ENCODE peak calls at places on chromosomes 3 and 15, in six cellular contexts. W is H9, A is mesenchymal stem cell, S is H1, U is neuronal stem cell, C is trophoblast cell. J is an unnamed sample.

GRCh38 chr3:150286390-150287147 is 121.5 kb upstream of the TSC22D2 start:
- DNase-seq in W (no peak), A (peak), S (no peak), U (no peak), C (no peak), J (peak)

GRCh38 chr15:85769182-85769900 is 25.4 kb downstream of the KLHL25 start:
- DNase-seq in W (no peak), A (no peak), S (no peak), U (no peak), C (no peak), J (no peak)

GRCh38 chr3:161454615-161455014 is 42.0 kb upstream of the OTOL1 start:
- DNase-seq in W (no peak), A (peak), S (no peak), U (peak), C (no peak), J (no peak)

GRCh38 chr3:112857526-112857925 is 10.9 kb upstream of the CD200R1L start:
- DNase-seq in W (no peak), A (no peak), S (no peak), U (no peak), C (no peak), J (no peak)

GRCh38 chr3:195200010-195200822 is 70.7 kb downstream of the XXYLT1 start:
- DNase-seq in W (no peak), A (peak), S (no peak), U (no peak), C (no peak), J (no peak)

GRCh38 chr3:195213639-195214315 is 57.2 kb downstream of the XXYLT1 start:
- DNase-seq in W (no peak), A (no peak), S (no peak), U (no peak), C (peak), J (no peak)

GRCh38 chr3:25621087-25621486 is 43.6 kb downstream of the TOP2B start:
- DNase-seq in W (no peak), A (no peak), S (no peak), U (no peak), C (no peak), J (no peak)

GRCh38 chr15:42152196-42152920 is 4.1 kb downstream of the PLA2G4F start:
- DNase-seq in W (no peak), A (no peak), S (no peak), U (no peak), C (no peak), J (no peak)

GRCh38 chr3:155075200-155075599 is 4.9 kb upstream of the MME start:
- DNase-seq in W (no peak), A (no peak), S (no peak), U (no peak), C (no peak), J (no peak)

GRCh38 chr3:71064288-71064975 is 519.1 kb downstream of the FOXP1 start:
- DNase-seq in W (no peak), A (peak), S (no peak), U (peak), C (peak), J (peak)

GRCh38 chr3:30694148-30694547 is 87.7 kb downstream of the TGFBR2 start:
- DNase-seq in W (no peak), A (no peak), S (no peak), U (no peak), C (no peak), J (no peak)

GRCh38 chr3:146313411-146314111 is 62.7 kb upstream of the PLSCR4 start:
- DNase-seq in W (no peak), A (peak), S (no peak), U (no peak), C (peak), J (peak)

GRCh38 chr3:46706771-46707582 is 5.8 kb downstream of the TMIE start:
- DNase-seq in W (no peak), A (no peak), S (no peak), U (no peak), C (no peak), J (no peak)
- H3K14ac ChIP-seq in W (no peak), A (no peak), S (no peak), U (no peak), C (peak), J (no peak)

GRCh38 chr15:98856540-98856907 is 151.1 kb downstream of the PGPEP1L start:
- DNase-seq in W (no peak), A (peak), S (no peak), U (no peak), C (no peak), J (peak)

GRCh38 chr15:98855815-98856539 is 151.6 kb downstream of the PGPEP1L start:
- DNase-seq in W (no peak), A (no peak), S (no peak), U (no peak), C (no peak), J (no peak)

GRCh38 chr15:98853593-98854420 is 153.8 kb downstream of the PGPEP1L start:
- DNase-seq in W (no peak), A (no peak), S (no peak), U (no peak), C (no peak), J (no peak)

GRCh38 chr15:98854496-98854895 is 153.1 kb downstream of the PGPEP1L start:
- DNase-seq in W (no peak), A (no peak), S (no peak), U (no peak), C (no peak), J (no peak)

DNA sequence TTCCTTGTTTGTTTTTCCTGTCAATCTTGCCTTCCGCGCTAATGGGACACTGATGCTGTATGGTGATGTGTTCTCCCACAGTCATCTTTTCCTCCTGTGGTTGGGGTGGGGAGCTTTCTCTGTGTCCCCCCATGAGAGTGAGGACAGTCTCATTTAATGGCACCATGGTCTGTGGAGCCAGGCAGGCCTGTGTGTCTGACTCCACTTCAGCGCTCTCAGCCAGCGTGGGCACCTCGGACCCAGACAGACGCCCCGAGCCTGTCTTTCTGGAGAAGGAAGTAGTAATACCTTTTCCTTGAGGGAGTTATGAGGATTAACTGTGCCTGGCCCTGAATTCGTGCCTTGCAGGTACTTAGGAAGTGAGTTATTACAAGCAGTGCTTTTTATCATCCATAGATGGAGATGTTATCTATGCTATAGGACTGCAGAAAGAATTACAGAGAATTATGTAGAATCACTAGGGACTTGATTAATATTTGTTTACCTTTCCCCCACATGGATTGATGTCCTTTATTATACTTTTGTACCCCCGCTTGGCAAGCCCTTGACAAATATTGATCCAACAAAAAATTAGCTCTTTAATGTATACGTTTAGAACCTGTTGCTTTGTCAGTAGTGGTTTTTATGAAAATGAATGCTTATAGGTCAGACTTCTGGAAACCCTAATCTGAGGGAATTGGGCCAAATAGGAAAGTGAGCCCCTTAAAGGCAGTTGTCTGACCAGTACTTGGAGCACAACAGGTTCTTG is 152.4 kb downstream of the PGPEP1L start:
- DNase-seq in W (no peak), A (no peak), S (no peak), U (no peak), C (no peak), J (no peak)
- H3K14ac ChIP-seq in W (no peak), A (no peak), S (no peak), U (no peak), C (no peak), J (peak)

GRCh38 chr15:56953790-56954189 is 35.3 kb downstream of the TCF12 start:
- DNase-seq in W (no peak), A (no peak), S (no peak), U (no peak), C (no peak), J (no peak)
- H3K14ac ChIP-seq in W (no peak), A (no peak), S (no peak), U (no peak), C (no peak), J (no peak)

GRCh38 chr15:34330279-34330678 is 7.3 kb downstream of the SLC12A6 start:
- DNase-seq in W (no peak), A (no peak), S (no peak), U (no peak), C (no peak), J (no peak)
- H3K14ac ChIP-seq in W (no peak), A (no peak), S (no peak), U (no peak), C (no peak), J (no peak)

DNA sequence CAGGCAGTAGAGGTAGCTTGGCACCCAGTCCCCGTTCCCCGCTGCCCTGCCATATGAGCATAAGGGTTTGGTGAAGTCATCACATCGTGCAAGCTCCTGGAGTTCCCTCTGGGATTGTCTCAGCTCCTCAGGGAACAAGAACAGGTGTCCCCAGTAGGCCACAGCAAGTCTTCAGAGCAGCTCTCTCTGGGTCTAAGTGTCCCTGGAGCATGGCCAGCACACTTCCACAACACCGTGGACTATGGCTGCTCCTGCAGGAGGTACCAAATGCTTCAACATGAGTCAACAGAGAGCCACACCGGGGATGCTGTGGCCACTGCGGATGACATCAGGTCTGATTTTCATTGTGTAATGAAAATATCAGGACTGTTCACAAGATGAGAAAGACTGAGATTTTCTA is 23.1 kb downstream of the ABHD6 start:
- DNase-seq in W (no peak), A (peak), S (no peak), U (no peak), C (no peak), J (peak)
- H3K14ac ChIP-seq in W (no peak), A (peak), S (no peak), U (no peak), C (no peak), J (no peak)

GRCh38 chr3:27340524-27340923 is 28.7 kb downstream of the NEK10 start:
- DNase-seq in W (no peak), A (no peak), S (no peak), U (no peak), C (no peak), J (no peak)

GRCh38 chr3:27345493-27345892 is 23.7 kb downstream of the NEK10 start:
- DNase-seq in W (no peak), A (no peak), S (no peak), U (no peak), C (no peak), J (no peak)

GRCh38 chr3:27345045-27345444 is 24.1 kb downstream of the NEK10 start:
- DNase-seq in W (no peak), A (no peak), S (no peak), U (no peak), C (no peak), J (no peak)

GRCh38 chr3:27344192-27344591 is 25.0 kb downstream of the NEK10 start:
- DNase-seq in W (no peak), A (no peak), S (no peak), U (no peak), C (no peak), J (no peak)

DNA sequence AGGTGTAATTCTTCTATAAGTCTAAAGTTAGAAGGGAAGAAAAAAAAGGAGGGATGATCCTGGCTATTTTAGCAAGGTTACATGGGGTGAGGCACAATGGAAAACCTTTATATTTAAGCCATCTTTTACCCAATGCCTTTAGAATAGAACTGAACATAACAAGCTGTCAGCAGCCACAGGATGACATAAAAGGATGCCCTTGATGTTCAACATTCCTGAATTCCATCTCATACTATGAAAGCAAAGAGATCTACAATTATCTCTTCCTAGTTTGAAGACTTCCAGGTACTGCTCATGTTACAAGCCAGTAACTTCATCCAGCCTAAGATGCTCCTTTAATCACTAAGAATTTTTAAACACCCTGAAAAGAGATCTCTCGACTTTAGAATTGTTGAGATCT is 26.9 kb downstream of the NEK10 start:
- DNase-seq in W (no peak), A (no peak), S (no peak), U (no peak), C (no peak), J (no peak)
- H3K14ac ChIP-seq in W (no peak), A (no peak), S (no peak), U (no peak), C (no peak), J (peak)

J was measured in IMR-90.